ENCODE peak calls at places on chromosomes 2 and 18, in eight cellular contexts. X is bronchial epithelial cell, R is GM06990, Y is body of pancreas, F is HepG2, Z is fibroblast of lung, K is cardiac muscle cell, I is dorsolateral prefrontal cortex. P is an unnamed sample.

GRCh38 chr2:126749537-126749936 is 93.6 kb downstream of the GYPC start:
- DNase-seq in I (no peak), K (peak), Y (no peak), F (no peak), Z (no peak), X (no peak), R (no peak), P (no peak)

GRCh38 chr18:49901862-49902340 is 88.6 kb upstream of the ACAA2 start:
- DNase-seq in F (no peak), X (peak), Z (no peak), Y (no peak), I (no peak), R (no peak), K (no peak), P (no peak)

GRCh38 chr2:170161516-170162260 is 16.3 kb upstream of the MYO3B start:
- DNase-seq in R (no peak), X (no peak), K (peak), I (no peak), Z (no peak), Y (no peak), F (no peak), P (no peak)

GRCh38 chr2:8000861-8001260 is 681.0 kb upstream of the ID2 start:
- DNase-seq in X (no peak), K (peak), Z (no peak), Y (no peak), I (no peak), R (no peak), F (no peak), P (no peak)

GRCh38 chr2:238247841-238248440 is 8.1 kb upstream of the HES6 start:
- DNase-seq in F (no peak), K (no peak), I (no peak), Z (no peak), R (no peak), Y (no peak), X (no peak), P (no peak)

GRCh38 chr18:42883177-42883576 is 232.3 kb downstream of the RIT2 start:
- DNase-seq in K (no peak), X (no peak), R (no peak), Y (no peak), I (no peak), F (no peak), Z (no peak), P (no peak)

GRCh38 chr2:62293490-62294212 is 97.7 kb downstream of the B3GNT2 start:
- DNase-seq in Z (peak), K (peak), F (peak), Y (peak), X (peak), I (no peak), R (peak), P (no peak)

GRCh38 chr2:6922201-6922656 is 5.0 kb downstream of the RNF144A start:
- DNase-seq in Y (peak), F (peak), X (peak), I (no peak), R (no peak), Z (no peak), K (no peak), P (no peak)

GRCh38 chr18:61703508-61703907 is 189.3 kb downstream of the RNF152 start:
- DNase-seq in Z (peak), I (no peak), K (peak), F (no peak), R (no peak), Y (no peak), X (peak), P (no peak)

GRCh38 chr2:151028691-151029176 is 232.9 kb downstream of the RBM43 start:
- DNase-seq in Y (no peak), X (no peak), F (no peak), R (no peak), K (peak), I (no peak), Z (no peak), P (no peak)

GRCh38 chr2:151033454-151034248 is 228.0 kb downstream of the RBM43 start:
- DNase-seq in F (no peak), R (no peak), Z (no peak), K (no peak), X (no peak), Y (no peak), I (no peak), P (no peak)

GRCh38 chr2:151029406-151030157 is 232.1 kb downstream of the RBM43 start:
- DNase-seq in I (no peak), X (no peak), F (no peak), R (no peak), Y (no peak), Z (peak), K (peak), P (no peak)

GRCh38 chr2:151032741-151033152 is 228.9 kb downstream of the RBM43 start:
- DNase-seq in K (peak), R (no peak), X (peak), F (no peak), I (no peak), Y (no peak), Z (peak), P (no peak)

DNA sequence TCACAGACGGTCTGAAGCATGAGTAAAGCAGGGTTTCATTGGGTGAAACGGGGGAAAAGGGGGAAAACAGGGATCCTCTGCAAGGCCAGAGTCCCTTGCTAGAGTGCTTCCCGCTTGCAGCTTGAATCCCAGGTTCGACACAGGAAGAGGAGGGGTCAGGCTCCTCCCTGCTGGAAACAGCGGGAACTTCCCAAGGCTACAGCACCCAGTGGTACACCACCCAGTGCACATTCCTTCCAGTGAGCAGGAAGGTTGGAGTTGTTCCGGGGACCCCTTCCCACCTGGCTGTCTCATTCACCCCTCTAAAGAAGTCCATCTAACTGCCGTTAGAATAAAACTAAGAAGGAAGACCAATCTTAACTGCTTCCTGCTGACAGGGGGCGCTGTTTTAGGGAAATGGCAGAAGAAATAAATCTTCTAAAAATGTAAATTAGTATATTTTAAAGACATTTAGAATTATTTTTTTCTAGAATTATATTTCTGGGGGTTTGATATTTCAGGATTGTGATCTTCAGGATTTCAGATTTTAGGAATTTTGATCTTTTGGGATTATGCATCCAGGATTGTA is 230.9 kb downstream of the RBM43 start:
- DNase-seq in K (no peak), F (no peak), Y (no peak), X (no peak), R (no peak), Z (no peak), I (no peak), P (no peak)
- TF ChIP-seq CTCF in K (no peak), F (peak), Y (no peak), X (no peak), R (peak), Z (no peak), I (no peak), P (peak)

DNA sequence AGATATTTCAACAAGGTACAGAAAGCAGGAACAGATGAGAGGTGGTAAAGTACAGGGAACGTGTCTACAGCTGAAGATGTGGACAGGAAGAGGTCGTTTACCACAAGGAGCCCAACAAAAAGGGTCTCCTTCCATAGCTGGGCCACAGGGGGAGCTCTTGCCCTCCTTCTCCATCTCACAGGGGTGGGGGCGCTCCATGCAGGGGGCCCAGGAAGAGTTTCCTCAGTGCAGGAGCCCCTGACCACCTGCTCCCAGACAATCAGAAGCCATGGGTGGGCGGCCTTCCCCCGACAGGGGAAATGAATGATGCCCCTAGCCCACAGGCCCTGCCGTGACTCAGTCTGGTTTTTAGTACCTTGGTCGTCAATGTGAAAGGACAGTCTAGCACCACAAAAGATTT is 163.6 kb upstream of the ZNF516 start:
- DNase-seq in R (no peak), X (no peak), K (no peak), I (no peak), Z (peak), F (no peak), Y (no peak), P (peak)
- TF ChIP-seq CTCF in R (peak), X (peak), K (peak), I (no peak), Z (no peak), F (peak), Y (no peak), P (peak)

DNA sequence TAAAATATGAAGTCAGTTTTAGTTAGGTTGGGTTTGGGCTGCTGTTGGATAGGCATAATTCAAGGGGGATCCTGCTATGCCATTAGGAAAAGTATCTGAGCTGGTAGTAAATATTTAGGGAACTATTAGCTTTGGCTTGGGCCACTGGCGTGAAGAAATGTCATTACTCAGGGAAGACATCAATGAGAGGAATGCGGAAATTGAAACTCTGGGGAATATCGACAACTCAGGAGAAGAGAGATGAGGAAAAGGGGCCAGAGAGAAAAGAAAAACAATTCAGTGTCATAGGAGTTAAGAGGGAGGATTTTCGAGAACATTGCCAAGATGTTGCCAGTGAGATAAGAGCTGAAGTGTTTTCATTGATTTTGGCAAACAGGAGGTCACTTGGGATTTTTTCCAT is 149.7 kb upstream of the PARD3B start:
- DNase-seq in Z (no peak), I (no peak), Y (no peak), F (no peak), R (no peak), X (no peak), K (no peak), P (no peak)
- TF ChIP-seq CTCF in Z (no peak), I (no peak), Y (no peak), F (no peak), R (no peak), X (no peak), K (no peak), P (no peak)

GRCh38 chr2:1750935-1751767 is 6.8 kb upstream of the PXDN start:
- DNase-seq in K (peak), I (peak), Z (peak), R (no peak), Y (peak), X (peak), F (peak), P (no peak)
- TF ChIP-seq CTCF in K (peak), I (peak), Z (peak), R (peak), Y (peak), X (peak), F (peak), P (peak)

GRCh38 chr18:10524507-10525425 is 1.1 kb upstream of the NAPG start:
- DNase-seq in Z (peak), R (no peak), Y (peak), I (no peak), F (peak), K (peak), X (peak), P (no peak)

GRCh38 chr18:10528439-10528838 is 2.6 kb downstream of the NAPG start:
- DNase-seq in K (no peak), I (no peak), Z (no peak), R (no peak), Y (no peak), X (no peak), F (no peak), P (no peak)

GRCh38 chr18:10523544-10523943 is 2.3 kb upstream of the NAPG start:
- DNase-seq in X (no peak), Y (no peak), K (no peak), F (no peak), Z (no peak), I (no peak), R (no peak), P (no peak)

GRCh38 chr18:10525563-10526210 is at the start of gene NAPG:
- DNase-seq in X (peak), F (peak), Y (peak), Z (peak), K (peak), I (peak), R (peak), P (peak)

GRCh38 chr18:10526211-10526949 is 553 bp downstream of the NAPG start:
- DNase-seq in Z (peak), Y (peak), I (no peak), X (no peak), K (peak), R (no peak), F (peak), P (peak)
- TF ChIP-seq CTCF in Z (no peak), Y (no peak), I (no peak), X (no peak), K (no peak), R (no peak), F (no peak), P (no peak)

GRCh38 chr18:76528477-76529432 is 33.7 kb upstream of the ZNF516 start:
- DNase-seq in I (no peak), X (peak), Z (peak), R (peak), Y (peak), F (peak), K (peak), P (no peak)
- TF ChIP-seq CTCF in I (no peak), X (peak), Z (no peak), R (peak), Y (no peak), F (no peak), K (peak), P (no peak)

GRCh38 chr2:193240752-193241151 is 1046.0 kb upstream of the TMEFF2 start:
- DNase-seq in F (peak), I (no peak), Z (no peak), Y (no peak), K (no peak), R (no peak), X (peak), P (peak)
- TF ChIP-seq CTCF in F (peak), I (peak), Z (no peak), Y (no peak), K (peak), R (peak), X (peak), P (no peak)

DNA sequence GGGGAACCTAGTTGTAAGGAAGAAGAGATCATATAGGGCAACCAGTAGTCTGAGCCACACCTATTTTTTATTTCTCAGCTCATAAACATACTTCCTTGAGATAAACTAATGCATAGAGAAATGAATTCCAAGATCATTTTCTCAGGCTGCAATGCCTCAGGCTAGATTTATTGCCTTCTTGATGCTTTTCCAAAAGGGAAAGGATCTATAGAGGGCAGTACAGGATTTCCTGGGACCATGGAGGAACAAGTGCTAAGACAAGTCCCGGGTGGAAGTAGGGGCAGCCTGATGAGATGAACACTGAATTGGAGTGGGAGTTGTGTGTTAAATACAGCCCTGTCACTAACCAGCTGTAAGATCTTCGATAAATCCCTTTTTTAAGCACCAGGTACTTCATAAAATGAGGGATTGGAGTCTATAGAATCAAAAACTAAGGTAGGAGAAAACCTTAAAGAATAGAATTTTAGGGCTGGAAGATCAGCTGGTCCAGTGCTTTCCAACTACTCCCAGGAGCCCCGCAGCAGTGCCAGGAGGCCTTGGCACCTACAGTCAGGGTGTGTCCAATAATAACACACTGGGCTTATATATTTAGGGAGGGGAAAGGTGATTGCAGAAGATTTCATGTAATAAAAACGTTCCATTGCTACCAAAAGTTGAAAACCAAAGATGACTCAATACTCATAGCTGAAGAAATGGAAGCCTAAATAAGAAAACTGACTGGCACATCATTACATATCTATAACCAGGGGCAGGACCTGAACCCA is 58.1 kb downstream of the SERTAD2 start:
- DNase-seq in Z (peak), R (no peak), K (peak), Y (no peak), X (peak), F (peak), I (no peak), P (no peak)
- TF ChIP-seq CTCF in Z (peak), R (no peak), K (peak), Y (no peak), X (peak), F (peak), I (peak), P (peak)

DNA sequence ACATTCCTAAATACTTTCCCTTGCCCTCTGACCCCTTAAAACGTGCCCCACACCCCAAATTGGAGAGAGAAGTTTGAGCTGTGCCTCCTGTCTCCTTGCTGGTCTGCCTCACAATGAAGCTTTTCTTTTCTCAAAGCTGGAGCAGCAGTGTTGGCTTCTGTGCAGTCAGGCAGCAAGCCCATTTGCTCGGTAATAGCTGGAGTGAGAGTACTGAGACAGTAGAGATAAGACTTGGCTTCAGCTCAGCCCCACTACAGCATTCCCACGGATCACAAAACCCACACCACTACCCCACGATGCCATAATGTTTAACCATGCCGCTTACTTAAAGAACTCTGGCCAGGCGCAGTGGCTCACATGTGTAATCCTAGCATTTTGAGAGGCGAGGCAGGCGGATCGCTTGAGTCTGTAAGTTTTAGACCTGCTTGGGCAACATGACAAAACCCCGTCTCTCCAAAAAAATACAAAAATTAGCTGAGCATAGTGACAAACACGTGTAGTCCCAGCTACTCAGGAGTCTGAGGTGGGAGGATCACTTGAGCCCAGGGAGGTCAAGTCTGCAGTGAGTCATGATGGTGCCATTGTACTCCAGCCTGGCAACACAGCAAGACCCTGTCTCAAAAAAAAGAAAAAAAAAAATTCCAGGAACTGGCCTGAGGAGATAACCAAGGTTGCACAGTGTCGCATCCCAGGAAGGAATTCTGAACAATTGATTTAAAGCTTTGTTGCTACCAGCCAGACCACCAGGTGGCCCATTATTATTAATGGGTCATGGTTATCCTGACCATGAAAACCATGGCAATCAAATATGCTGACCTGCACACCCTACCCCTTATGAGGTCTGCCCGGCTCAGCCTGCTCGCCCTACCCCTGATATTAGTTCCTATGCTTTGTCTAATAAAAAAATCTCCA is 73.3 kb downstream of the NCAPH start:
- DNase-seq in K (peak), R (no peak), Y (peak), F (peak), Z (peak), X (no peak), I (peak), P (no peak)
- TF ChIP-seq CTCF in K (no peak), R (peak), Y (no peak), F (peak), Z (no peak), X (no peak), I (peak), P (no peak)

GRCh38 chr2:147275943-147276342 is 568.9 kb upstream of the ACVR2A start:
- DNase-seq in X (no peak), K (peak), R (no peak), Z (no peak), Y (no peak), I (no peak), F (no peak), P (no peak)
- TF ChIP-seq CTCF in X (peak), K (peak), R (no peak), Z (no peak), Y (no peak), I (no peak), F (no peak), P (no peak)

P was measured in D721Med.